ENCODE peak calls at places on chromosomes 3 and 15, in eight cellular contexts. T, E, K, Q, L, C, W and G are unnamed samples.
A peak's percentile ranks its signal among the peaks of the same experiment; 100 is the strongest.

GRCh38 chr3:124172846-124173245 is 180.9 kb upstream of the ROPN1 start:
- DNase-seq in W (no peak), T (peak; percentile 3), E (no peak), C (no peak), Q (no peak), K (no peak), L (no peak), G (no peak)

GRCh38 chr3:129485681-129486056 is 42.8 kb upstream of the RHO start:
- DNase-seq in E (peak; percentile 87), L (peak; percentile 73), W (no peak), K (peak; percentile 93), C (no peak), Q (peak; percentile 87), T (no peak), G (peak; percentile 46)

GRCh38 chr3:152960684-152961083 is 125.8 kb downstream of the P2RY1 start:
- DNase-seq in W (no peak), L (no peak), T (peak; percentile 64), Q (no peak), C (no peak), E (no peak), K (no peak), G (no peak)

GRCh38 chr15:100908466-100908865 is 10.7 kb upstream of the LRRK1 start:
- DNase-seq in K (no peak), C (no peak), T (no peak), W (no peak), E (no peak), Q (no peak), L (no peak), G (no peak)

GRCh38 chr3:122353215-122353614 is 28.2 kb downstream of the CSTA start:
- DNase-seq in W (no peak), T (no peak), E (no peak), Q (no peak), C (no peak), L (no peak), K (no peak), G (no peak)

GRCh38 chr3:138367912-138368311 is 19.5 kb downstream of the MRAS start:
- DNase-seq in K (no peak), W (no peak), C (no peak), E (peak; percentile 84), L (peak; percentile 52), Q (peak; percentile 86), T (no peak), G (no peak)

GRCh38 chr15:89230277-89230676 is 8.9 kb upstream of the RLBP1 start:
- DNase-seq in L (no peak), C (no peak), Q (no peak), K (peak; percentile 25), E (no peak), W (no peak), T (no peak), G (no peak)

GRCh38 chr3:10011644-10012043 is 14.6 kb upstream of the FANCD2 start:
- DNase-seq in E (no peak), L (no peak), T (no peak), Q (no peak), W (no peak), C (no peak), K (no peak), G (no peak)

GRCh38 chr15:98649996-98650870 is 1.9 kb downstream of the IGF1R start:
- DNase-seq in Q (peak; percentile 66), L (peak; percentile 39), W (peak; percentile 69), E (peak; percentile 76), K (peak; percentile 50), C (no peak), T (peak; percentile 31), G (no peak)

GRCh38 chr3:119310052-119310451 is 15.9 kb downstream of the ARHGAP31 start:
- DNase-seq in E (no peak), Q (no peak), W (no peak), C (no peak), K (peak; percentile 94), T (no peak), L (no peak), G (no peak)

DNA sequence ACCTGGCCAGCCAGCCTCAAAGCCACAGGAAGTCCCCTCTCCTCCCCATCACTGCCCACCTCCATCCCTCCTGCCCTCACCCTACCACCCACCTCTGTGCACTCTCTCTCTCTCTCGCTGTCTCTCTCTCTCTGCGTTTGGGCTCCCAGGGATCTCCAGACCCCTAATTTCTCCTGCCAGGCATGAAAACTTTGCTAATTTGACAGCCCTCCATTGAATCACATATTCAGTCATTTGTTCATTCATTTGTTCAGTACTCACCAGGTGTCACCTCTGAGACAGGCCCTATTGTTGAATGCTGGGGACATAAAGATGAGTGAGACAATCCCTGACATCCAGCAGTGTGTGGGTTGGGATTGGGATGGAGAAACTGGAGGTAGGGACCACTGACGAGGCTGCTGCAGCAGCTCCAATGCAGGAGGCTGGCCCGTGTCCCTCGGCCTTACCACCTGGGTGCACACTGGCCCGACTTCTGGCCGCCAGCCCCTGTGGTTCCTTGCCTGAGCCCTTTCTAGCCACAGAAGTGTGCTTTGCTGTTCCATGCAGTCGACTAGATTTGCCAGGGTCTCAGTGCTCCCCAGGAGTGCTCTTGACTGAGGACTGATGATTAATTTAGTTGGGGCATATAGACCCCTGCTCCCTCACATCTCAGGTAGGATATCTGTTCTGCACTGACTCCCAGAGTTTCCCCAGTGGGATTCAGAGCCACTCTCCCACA is 38.6 kb upstream of the TSEN2 start:
- DNase-seq in W (no peak), C (no peak), K (no peak), E (no peak), Q (no peak), T (no peak), L (no peak), G (no peak)
- H3K27ac ChIP-seq in W (no peak overlapping the region), C (no peak overlapping the region), K (peak overlapping the region; percentile 80), E (no peak overlapping the region), Q (no peak overlapping the region), T (peak overlapping the region; percentile 94), L (no peak overlapping the region), G (no peak overlapping the region)

DNA sequence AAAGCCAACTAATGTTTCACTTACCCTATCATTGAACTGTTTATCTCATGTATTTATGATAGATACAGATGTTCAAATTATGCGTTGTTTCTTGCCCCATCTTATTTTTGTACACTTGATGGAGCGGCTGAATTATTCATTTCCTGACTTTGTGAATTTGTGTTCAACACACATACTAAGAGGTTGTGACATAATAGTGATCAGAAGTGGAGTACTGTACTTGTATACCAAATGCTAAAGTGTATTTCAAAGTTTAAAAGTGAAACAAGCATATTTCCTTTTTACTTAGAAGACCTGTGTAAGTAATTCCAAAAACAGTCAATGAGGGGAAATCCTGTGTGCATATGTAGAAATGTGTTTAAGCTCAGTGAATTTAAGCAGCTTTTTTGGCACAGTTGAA is 1.8 kb downstream of the NFKBIZ start:
- DNase-seq in C (no peak), T (peak; percentile 22), Q (no peak), L (no peak), E (no peak), K (peak; percentile 43), W (peak; percentile 90), G (no peak)
- H3K27ac ChIP-seq in C (no peak overlapping the region), T (no peak overlapping the region), Q (peak overlapping the region; percentile 100), L (peak overlapping the region; percentile 99), E (peak overlapping the region; percentile 99), K (peak overlapping the region; percentile 93), W (peak overlapping the region; percentile 96), G (peak overlapping the region; percentile 100)

GRCh38 chr3:110940074-110940473 is 131.5 kb upstream of the NECTIN3 start:
- DNase-seq in Q (no peak), T (no peak), W (no peak), L (no peak), C (no peak), E (no peak), K (peak; percentile 42), G (no peak)
- H3K27ac ChIP-seq in Q (no peak overlapping the region), T (no peak overlapping the region), W (no peak overlapping the region), L (no peak overlapping the region), C (no peak overlapping the region), E (no peak overlapping the region), K (no peak overlapping the region), G (no peak overlapping the region)

DNA sequence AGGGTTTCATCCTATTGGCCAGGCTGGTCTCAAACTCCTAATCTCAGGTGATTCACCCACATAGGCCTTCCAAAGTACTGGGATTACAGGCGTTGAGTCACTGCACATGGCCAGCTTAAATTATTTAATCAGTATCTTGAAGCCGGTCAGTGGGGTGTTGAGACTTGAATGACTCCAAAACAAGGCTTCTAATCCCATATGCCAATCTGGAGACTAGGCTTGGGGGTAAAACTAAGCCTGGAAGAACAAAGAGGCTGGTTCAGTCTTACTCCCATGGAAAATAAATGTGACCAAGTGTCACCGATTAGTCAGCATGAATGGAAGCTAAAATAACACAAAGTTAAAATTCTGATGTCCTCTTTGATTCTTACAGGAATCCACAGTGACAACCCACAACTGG is 509.1 kb downstream of the FOXP1 start:
- DNase-seq in C (no peak), K (no peak), W (no peak), Q (no peak), E (no peak), L (no peak), T (no peak), G (no peak)
- H3K27ac ChIP-seq in C (no peak overlapping the region), K (peak overlapping the region; percentile 34), W (peak overlapping the region; percentile 35), Q (no peak overlapping the region), E (no peak overlapping the region), L (no peak overlapping the region), T (no peak overlapping the region), G (peak overlapping the region; percentile 94)

GRCh38 chr15:69490356-69491050 is 37.9 kb downstream of the RPLP1 start:
- DNase-seq in C (no peak), Q (no peak), L (no peak), W (no peak), E (no peak), T (no peak), K (no peak), G (no peak)

GRCh38 chr15:69491051-69491505 is 38.5 kb downstream of the RPLP1 start:
- DNase-seq in T (no peak), Q (no peak), C (no peak), K (no peak), E (no peak), W (no peak), L (peak; percentile 62), G (no peak)

GRCh38 chr15:69484837-69485236 is 32.2 kb downstream of the RPLP1 start:
- DNase-seq in L (no peak), K (no peak), C (no peak), T (no peak), Q (no peak), W (no peak), E (no peak), G (no peak)

GRCh38 chr15:69493406-69493805 is 40.8 kb downstream of the RPLP1 start:
- DNase-seq in C (no peak), Q (no peak), T (no peak), K (no peak), E (no peak), W (no peak), L (no peak), G (no peak)

DNA sequence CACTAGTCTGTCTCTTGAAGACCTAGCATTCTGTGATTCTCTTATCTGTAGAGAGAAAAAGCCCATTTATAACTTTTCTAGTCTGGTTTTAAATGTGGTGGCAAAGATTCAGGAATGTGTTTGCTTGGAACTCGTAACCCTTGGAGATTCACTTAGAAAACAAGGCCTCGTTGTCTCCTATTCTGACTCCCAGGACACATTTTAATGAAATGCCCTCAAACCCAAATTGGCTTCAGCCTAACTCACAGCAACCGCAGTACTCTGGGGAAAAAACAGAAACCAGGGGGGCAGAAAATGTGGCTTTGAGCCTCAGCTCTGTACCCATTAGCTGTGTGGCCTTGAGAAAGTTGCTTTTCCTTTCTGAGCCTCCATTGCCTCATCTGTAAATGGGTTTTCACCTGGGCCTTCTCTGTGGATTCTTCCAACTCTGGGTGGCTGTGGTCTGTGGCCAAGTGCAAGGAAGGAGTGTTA is 36.5 kb downstream of the RPLP1 start:
- DNase-seq in K (no peak), W (no peak), E (no peak), Q (no peak), C (no peak), T (no peak), L (no peak), G (no peak)
- H3K27ac ChIP-seq in K (no peak overlapping the region), W (no peak overlapping the region), E (no peak overlapping the region), Q (peak overlapping the region; percentile 6), C (no peak overlapping the region), T (no peak overlapping the region), L (no peak overlapping the region), G (no peak overlapping the region)

GRCh38 chr3:105051972-105052371 is 314.7 kb upstream of the ALCAM start:
- DNase-seq in E (no peak), C (no peak), Q (no peak), W (no peak), L (no peak), T (no peak), K (no peak), G (no peak)
- H3K27ac ChIP-seq in E (no peak overlapping the region), C (no peak overlapping the region), Q (no peak overlapping the region), W (no peak overlapping the region), L (no peak overlapping the region), T (no peak overlapping the region), K (no peak overlapping the region), G (no peak overlapping the region)